ENCODE peak calls at places on chromosomes 16 and 17, in five cellular contexts. One of them, this sample, is unnamed.

GRCh38 chr16:22191966-22192260 is 14.2 kb upstream of the EEF2K start:
- DNase-seq in H1: no peak
- DNase-seq in IMR-90: peak
- DNase-seq in A549: peak
- DNase-seq in HepG2: peak
- DNase-seq in this sample: no peak

GRCh38 chr16:79434771-79435170 is 165.8 kb downstream of the MAF start:
- DNase-seq in H1: no peak
- DNase-seq in HepG2: no peak
- DNase-seq in A549: no peak
- DNase-seq in IMR-90: no peak
- DNase-seq in this sample: no peak

GRCh38 chr16:15694499-15694898 is 44.5 kb downstream of the NDE1 start:
- DNase-seq in HepG2: no peak
- DNase-seq in IMR-90: no peak
- DNase-seq in H1: no peak
- DNase-seq in A549: no peak
- DNase-seq in this sample: no peak

GRCh38 chr17:79706931-79707382 is 23.8 kb upstream of the ENPP7 start:
- DNase-seq in IMR-90: no peak
- DNase-seq in HepG2: no peak
- DNase-seq in H1: no peak
- DNase-seq in A549: no peak
- DNase-seq in this sample: no peak

GRCh38 chr17:27457731-27458523 is 1.7 kb downstream of the KSR1 start:
- DNase-seq in IMR-90: peak
- DNase-seq in HepG2: peak
- DNase-seq in A549: peak
- DNase-seq in H1: no peak
- DNase-seq in this sample: no peak

GRCh38 chr16:24273511-24273910 is 17.4 kb downstream of the CACNG3 start:
- DNase-seq in HepG2: no peak
- DNase-seq in H1: no peak
- DNase-seq in A549: peak
- DNase-seq in IMR-90: peak
- DNase-seq in this sample: no peak

GRCh38 chr17:38417210-38417951 is 10.9 kb upstream of the ARHGAP23 start:
- DNase-seq in A549: no peak
- DNase-seq in H1: no peak
- DNase-seq in IMR-90: no peak
- DNase-seq in HepG2: no peak
- DNase-seq in this sample: no peak

GRCh38 chr17:38620551-38621277 is 15.0 kb upstream of the SRCIN1 start:
- DNase-seq in HepG2: peak
- DNase-seq in IMR-90: no peak
- DNase-seq in H1: no peak
- DNase-seq in A549: no peak
- DNase-seq in this sample: peak

GRCh38 chr17:17042851-17043667 is 802 bp downstream of the MPRIP start:
- DNase-seq in H1: no peak
- DNase-seq in IMR-90: peak
- DNase-seq in HepG2: no peak
- DNase-seq in A549: no peak
- DNase-seq in this sample: no peak

GRCh38 chr17:19464033-19465026 is 53.3 kb downstream of the RNF112 start:
- DNase-seq in IMR-90: peak
- DNase-seq in A549: no peak
- DNase-seq in HepG2: no peak
- DNase-seq in H1: no peak
- DNase-seq in this sample: peak

GRCh38 chr17:33204156-33204555 is 88.9 kb downstream of the ASIC2 start:
- DNase-seq in H1: no peak
- DNase-seq in HepG2: no peak
- DNase-seq in IMR-90: no peak
- DNase-seq in A549: no peak
- DNase-seq in this sample: no peak

GRCh38 chr16:72240949-72241348 is 69.0 kb upstream of the PMFBP1 start:
- DNase-seq in IMR-90: no peak
- DNase-seq in H1: no peak
- DNase-seq in A549: no peak
- DNase-seq in HepG2: no peak
- DNase-seq in this sample: no peak

DNA sequence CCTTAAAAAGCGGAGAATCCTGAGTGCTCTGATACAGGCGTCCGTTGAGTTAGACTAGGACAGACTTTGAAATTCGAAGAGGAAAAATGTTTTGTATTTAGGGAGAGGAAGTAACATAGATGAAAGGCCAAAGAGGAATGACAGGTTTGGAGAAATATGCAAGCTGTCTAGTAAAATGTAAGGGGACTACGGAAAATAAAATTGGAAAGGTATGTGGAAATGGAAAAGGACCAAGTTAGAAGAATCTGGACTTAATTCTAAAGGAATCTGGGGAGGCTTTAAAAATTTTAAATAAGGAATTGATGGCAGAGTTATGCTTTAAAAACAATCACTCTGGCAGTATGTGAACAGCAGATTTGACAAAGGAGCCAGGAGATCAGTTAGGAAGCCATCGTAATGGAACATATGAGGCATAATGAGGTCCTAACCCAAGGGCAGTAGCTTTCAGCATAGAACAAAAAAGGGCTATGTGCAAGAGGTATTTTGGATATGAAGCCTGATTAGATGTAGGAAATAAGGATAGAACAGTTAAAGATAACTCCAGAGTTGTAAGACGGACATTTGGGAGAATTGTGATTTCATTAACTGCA is 38.3 kb downstream of the CYB561 start:
- DNase-seq in A549: no peak
- DNase-seq in HepG2: no peak
- DNase-seq in H1: no peak
- DNase-seq in IMR-90: no peak
- DNase-seq in this sample: no peak
- TF ChIP-seq USF2 in A549: no peak
- TF ChIP-seq USF2 in HepG2: no peak
- TF ChIP-seq USF2 in H1: no peak
- TF ChIP-seq USF2 in IMR-90: no peak
- TF ChIP-seq USF2 in this sample: no peak

GRCh38 chr17:31079731-31080130 is 15.0 kb upstream of the NF1 start:
- DNase-seq in A549: no peak
- DNase-seq in HepG2: no peak
- DNase-seq in IMR-90: no peak
- DNase-seq in H1: no peak
- DNase-seq in this sample: no peak

GRCh38 chr17:31089461-31089860 is 5.3 kb upstream of the NF1 start:
- DNase-seq in HepG2: no peak
- DNase-seq in H1: no peak
- DNase-seq in A549: no peak
- DNase-seq in IMR-90: no peak
- DNase-seq in this sample: no peak

GRCh38 chr17:31085563-31085962 is 9.2 kb upstream of the NF1 start:
- DNase-seq in HepG2: no peak
- DNase-seq in IMR-90: peak
- DNase-seq in A549: no peak
- DNase-seq in H1: no peak
- DNase-seq in this sample: no peak
- TF ChIP-seq USF2 in HepG2: no peak
- TF ChIP-seq USF2 in IMR-90: no peak
- TF ChIP-seq USF2 in A549: no peak
- TF ChIP-seq USF2 in H1: no peak
- TF ChIP-seq USF2 in this sample: no peak

DNA sequence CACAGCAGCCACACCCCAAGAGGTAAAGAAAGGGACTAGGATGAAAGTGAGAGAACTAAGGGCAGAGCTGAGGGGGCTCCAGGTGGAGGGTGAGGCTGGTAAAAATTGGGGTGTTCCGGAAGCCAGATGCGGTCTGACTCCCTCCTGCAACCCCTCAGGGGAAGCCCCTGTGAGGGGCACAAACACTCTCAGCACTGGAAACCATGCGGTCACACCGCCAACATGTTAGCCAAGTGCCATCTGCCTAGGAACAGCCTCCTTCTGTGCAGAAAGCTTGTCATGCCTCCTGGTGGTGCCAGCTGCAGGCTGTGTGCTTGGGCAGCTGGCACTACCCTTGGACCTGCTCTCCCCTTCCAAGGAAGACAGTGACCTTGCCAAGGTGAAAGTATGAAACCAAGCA is 83.5 kb upstream of the RPL38 start:
- DNase-seq in A549: no peak
- DNase-seq in HepG2: no peak
- DNase-seq in IMR-90: no peak
- DNase-seq in H1: no peak
- DNase-seq in this sample: no peak
- TF ChIP-seq USF2 in A549: no peak
- TF ChIP-seq USF2 in HepG2: no peak
- TF ChIP-seq USF2 in IMR-90: no peak
- TF ChIP-seq USF2 in H1: no peak
- TF ChIP-seq USF2 in this sample: no peak

DNA sequence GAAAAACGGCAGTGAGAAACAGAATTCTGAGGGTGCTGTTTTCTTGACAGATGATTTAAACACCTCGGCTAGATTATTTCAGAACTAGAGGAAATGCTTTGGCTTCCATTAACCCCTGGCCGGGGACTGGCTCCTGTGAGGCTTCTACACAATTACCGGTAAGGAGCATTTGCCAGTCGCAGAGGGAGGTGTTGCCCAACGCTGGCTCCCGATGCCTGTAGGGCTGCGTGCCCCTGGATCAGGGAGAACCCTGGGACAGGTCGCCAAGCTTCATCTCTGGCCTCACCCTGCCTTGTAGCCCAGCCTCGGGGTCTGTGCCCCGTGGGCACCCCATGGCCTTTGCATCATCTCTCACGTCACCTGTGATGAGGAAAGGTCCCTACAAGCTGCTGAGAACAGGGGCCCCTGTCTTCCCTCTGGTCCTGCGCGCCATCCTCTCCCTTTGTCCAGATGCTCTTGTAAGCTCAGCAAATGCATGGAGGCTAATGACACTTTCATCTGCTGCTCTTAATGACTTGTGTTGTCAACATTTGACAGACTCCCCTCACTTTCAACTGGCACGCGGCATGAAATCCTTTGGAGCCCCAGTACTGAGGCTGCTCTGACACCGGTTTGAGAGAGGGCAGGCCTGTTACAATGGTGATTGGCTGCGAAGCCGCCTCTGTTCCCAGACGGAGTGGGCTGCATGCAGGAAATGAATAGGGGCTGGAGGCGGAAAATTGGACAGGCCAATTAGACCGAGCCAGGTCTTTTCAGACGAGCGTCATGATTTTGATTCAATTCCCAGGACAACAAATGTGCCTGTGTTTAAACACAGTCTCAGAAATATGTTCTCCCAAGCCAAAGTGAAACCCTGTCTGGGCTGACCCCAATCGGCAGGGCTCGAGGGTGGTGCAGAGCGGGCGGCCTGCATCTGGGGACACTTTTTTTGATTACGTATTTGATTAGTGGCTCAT is 85.5 kb upstream of the DOC2B start:
- DNase-seq in IMR-90: no peak
- DNase-seq in H1: no peak
- DNase-seq in HepG2: no peak
- DNase-seq in A549: no peak
- DNase-seq in this sample: no peak
- TF ChIP-seq USF2 in IMR-90: no peak
- TF ChIP-seq USF2 in H1: no peak
- TF ChIP-seq USF2 in HepG2: no peak
- TF ChIP-seq USF2 in A549: no peak
- TF ChIP-seq USF2 in this sample: no peak

GRCh38 chr17:57636274-57636673 is 108.8 kb downstream of the CCDC182 start:
- DNase-seq in H1: no peak
- DNase-seq in HepG2: no peak
- DNase-seq in A549: no peak
- DNase-seq in IMR-90: no peak
- DNase-seq in this sample: no peak

GRCh38 chr17:57634713-57635465 is 110.2 kb downstream of the CCDC182 start:
- DNase-seq in IMR-90: peak
- DNase-seq in H1: no peak
- DNase-seq in A549: no peak
- DNase-seq in HepG2: no peak
- DNase-seq in this sample: no peak

GRCh38 chr17:57638284-57638683 is 106.8 kb downstream of the CCDC182 start:
- DNase-seq in A549: no peak
- DNase-seq in HepG2: no peak
- DNase-seq in IMR-90: no peak
- DNase-seq in H1: no peak
- DNase-seq in this sample: no peak

GRCh38 chr17:57637668-57638010 is 107.5 kb downstream of the CCDC182 start:
- DNase-seq in A549: no peak
- DNase-seq in IMR-90: no peak
- DNase-seq in H1: no peak
- DNase-seq in HepG2: no peak
- DNase-seq in this sample: no peak

DNA sequence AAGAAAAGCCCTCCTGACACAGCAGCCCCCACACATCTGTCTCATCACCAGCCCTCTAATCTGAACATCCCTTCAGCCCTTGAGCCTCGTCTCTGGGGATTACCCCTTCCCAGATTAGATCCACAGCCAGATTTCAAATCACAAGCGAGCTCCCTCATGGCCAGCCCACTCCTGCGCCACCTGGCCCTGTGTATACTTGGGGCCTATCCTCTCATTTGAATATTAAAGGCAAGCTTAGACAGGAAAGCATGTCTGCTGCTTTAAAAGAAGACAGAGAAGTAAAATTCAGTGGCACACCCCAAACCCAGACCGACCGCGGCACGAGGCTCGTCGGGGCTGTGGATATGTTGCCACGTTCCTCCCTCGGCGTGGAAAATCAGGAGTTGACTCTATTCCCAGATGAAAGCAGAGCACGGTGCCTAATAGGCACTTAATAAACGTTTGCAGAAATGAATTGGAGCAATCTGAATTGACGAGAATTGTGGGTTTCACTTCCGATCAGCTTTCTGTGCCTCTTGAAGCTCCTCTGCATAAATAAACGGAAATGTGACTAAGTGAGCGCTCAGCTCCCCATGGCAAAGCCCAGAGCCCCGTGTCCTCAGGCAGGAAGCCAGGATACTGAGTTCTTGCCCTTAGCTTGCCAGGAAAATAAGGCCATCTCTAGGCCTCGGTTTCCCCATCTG is 108.0 kb downstream of the CCDC182 start:
- DNase-seq in HepG2: no peak
- DNase-seq in IMR-90: peak
- DNase-seq in A549: no peak
- DNase-seq in H1: no peak
- DNase-seq in this sample: no peak
- TF ChIP-seq USF2 in HepG2: no peak
- TF ChIP-seq USF2 in IMR-90: no peak
- TF ChIP-seq USF2 in A549: no peak
- TF ChIP-seq USF2 in H1: no peak
- TF ChIP-seq USF2 in this sample: no peak

DNA sequence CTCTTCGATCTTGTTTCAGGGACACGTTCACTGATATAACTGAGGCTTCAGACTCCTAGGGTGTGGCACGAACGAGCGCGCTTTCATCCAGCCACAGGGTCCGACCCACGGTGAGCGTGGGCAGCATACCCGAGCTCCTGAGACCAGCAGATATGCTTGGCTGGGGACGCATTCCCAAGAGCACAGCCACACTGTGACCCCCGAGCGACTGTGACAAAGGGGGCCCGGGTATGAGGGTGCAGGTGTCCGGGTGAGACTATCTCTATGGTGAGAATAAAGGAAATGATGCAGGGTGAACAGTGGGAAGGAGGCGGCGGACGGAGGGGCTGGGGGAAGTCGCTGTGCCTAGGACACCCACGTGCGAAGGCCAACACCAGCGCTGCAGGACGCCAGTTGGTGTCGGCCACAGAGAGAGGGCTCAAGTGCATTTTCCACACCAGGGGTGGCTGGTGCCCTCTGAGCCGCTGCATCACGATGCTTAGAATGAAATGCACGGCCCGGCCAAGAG is 17.6 kb downstream of the RPH3AL start:
- DNase-seq in HepG2: no peak
- DNase-seq in A549: no peak
- DNase-seq in IMR-90: no peak
- DNase-seq in H1: no peak
- DNase-seq in this sample: no peak
- TF ChIP-seq USF2 in HepG2: no peak
- TF ChIP-seq USF2 in A549: no peak
- TF ChIP-seq USF2 in IMR-90: no peak
- TF ChIP-seq USF2 in H1: no peak
- TF ChIP-seq USF2 in this sample: no peak